ENCODE peak calls at places on chromosomes 2 and 18, in eight cellular contexts. Z, K, F, P, W, H, N and G are unnamed samples.

GRCh38 chr2:45938649-45939511 is 287.4 kb downstream of the PRKCE start:
- DNase-seq in Z (peak), K (no peak), F (peak), P (peak), W (peak), H (peak), N (peak), G (no peak)

GRCh38 chr2:69007603-69008002 is 5.4 kb upstream of the ANTXR1 start:
- DNase-seq in Z (no peak), K (no peak), F (no peak), P (no peak), W (no peak), H (no peak), N (no peak), G (no peak)

GRCh38 chr18:26806224-26806623 is 59.3 kb downstream of the AQP4 start:
- DNase-seq in Z (no peak), K (no peak), F (no peak), P (no peak), W (no peak), H (no peak), N (no peak), G (no peak)

GRCh38 chr2:216082805-216083204 is 1.1 kb downstream of the TMEM169 start:
- DNase-seq in Z (no peak), K (no peak), F (peak), P (no peak), W (no peak), H (no peak), N (no peak), G (peak)

GRCh38 chr2:204984421-204984925 is 439.2 kb downstream of the PARD3B start:
- DNase-seq in Z (no peak), K (no peak), F (peak), P (peak), W (no peak), H (no peak), N (peak), G (no peak)

GRCh38 chr2:231523451-231524266 is 6.6 kb downstream of the NMUR1 start:
- DNase-seq in Z (no peak), K (no peak), F (no peak), P (no peak), W (no peak), H (no peak), N (no peak), G (no peak)

GRCh38 chr2:3605013-3605961 is 10.4 kb downstream of the COLEC11 start:
- DNase-seq in Z (no peak), K (peak), F (peak), P (no peak), W (peak), H (no peak), N (no peak), G (no peak)

GRCh38 chr2:66364495-66364992 is 70.4 kb upstream of the MEIS1 start:
- DNase-seq in Z (no peak), K (no peak), F (peak), P (peak), W (no peak), H (peak), N (peak), G (no peak)

GRCh38 chr2:207083361-207084080 is 82.2 kb downstream of the KLF7 start:
- DNase-seq in Z (no peak), K (no peak), F (no peak), P (no peak), W (no peak), H (no peak), N (peak), G (no peak)

GRCh38 chr18:69444221-69444620 is 43.5 kb downstream of the DOK6 start:
- DNase-seq in Z (no peak), K (no peak), F (no peak), P (no peak), W (no peak), H (no peak), N (peak), G (no peak)

GRCh38 chr2:19878268-19879046 is 23.3 kb downstream of the TTC32 start:
- DNase-seq in Z (no peak), K (no peak), F (no peak), P (no peak), W (no peak), H (no peak), N (no peak), G (no peak)

GRCh38 chr2:43139996-43140621 is 86.3 kb downstream of the ZFP36L2 start:
- DNase-seq in Z (peak), K (no peak), F (no peak), P (no peak), W (no peak), H (no peak), N (no peak), G (no peak)

GRCh38 chr2:184004289-184004944 is 593.9 kb upstream of the ZNF804A start:
- DNase-seq in Z (no peak), K (no peak), F (no peak), P (no peak), W (no peak), H (no peak), N (no peak), G (no peak)